ENCODE peak calls at places on chromosomes 4 and X, in six cellular contexts. H is HL-60, O is stomach, L is breast epithelium, G is HepG2, D is K562. E is an unnamed sample.

GRCh38 chr4:115187136-115187535 is 73.7 kb upstream of the NDST4 start:
- DNase-seq in G (no peak), D (no peak), H (no peak), O (no peak), L (no peak), E (no peak)

GRCh38 chr4:149793459-149793858 is 22.2 kb downstream of the IQCM start:
- DNase-seq in L (no peak), D (no peak), H (no peak), O (no peak), G (no peak), E (no peak)

GRCh38 chr4:84967292-84967651 is 782 bp upstream of the WDFY3 start:
- DNase-seq in H (no peak), L (no peak), O (no peak), G (no peak), D (no peak), E (no peak)

GRCh38 chrX:33434256-33435092 is 223.1 kb upstream of the DMD start:
- DNase-seq in D (peak; percentile 4), H (no peak), G (peak; percentile 9), L (peak; percentile 27), O (peak; percentile 60), E (no peak)

GRCh38 chr4:156825074-156825473 is 146.5 kb downstream of the PDGFC start:
- DNase-seq in O (no peak), H (no peak), G (no peak), L (no peak), D (no peak), E (no peak)

GRCh38 chrX:103687696-103688191 is 1.2 kb upstream of the MORF4L2 start:
- DNase-seq in G (peak; percentile 67), L (peak; percentile 48), H (peak; percentile 38), O (peak; percentile 54), D (peak; percentile 58), E (peak; percentile 76)

GRCh38 chr4:105092356-105092755 is 54.3 kb upstream of the TET2 start:
- DNase-seq in O (no peak), H (no peak), G (no peak), D (no peak), L (no peak), E (no peak)

GRCh38 chrX:20363003-20363674 is 96.4 kb upstream of the RPS6KA3 start:
- DNase-seq in H (no peak), L (no peak), G (no peak), O (no peak), D (peak; percentile 13), E (no peak)

GRCh38 chr4:14168919-14169318 is 541.4 kb upstream of the BOD1L1 start:
- DNase-seq in H (no peak), L (peak; percentile 34), G (no peak), D (no peak), O (peak; percentile 76), E (no peak)

GRCh38 chr4:53551281-53551864 is 39.9 kb downstream of the LNX1 start:
- DNase-seq in L (no peak), H (no peak), O (no peak), G (no peak), D (no peak), E (no peak)

GRCh38 chr4:74181225-74181624 is 23.3 kb downstream of the MTHFD2L start:
- DNase-seq in O (no peak), D (no peak), H (no peak), L (no peak), G (no peak), E (no peak)

GRCh38 chrX:12975999-12976558 is 1.2 kb downstream of the TMSB4X start:
- DNase-seq in D (peak; percentile 60), O (peak; percentile 40), L (no peak), G (no peak), H (no peak), E (peak; percentile 72)

GRCh38 chrX:126456136-126456535 is 96.5 kb downstream of the DCAF12L1 start:
- DNase-seq in O (no peak), G (no peak), H (no peak), D (no peak), L (no peak), E (no peak)

GRCh38 chr4:177855543-177856197 is 413.4 kb upstream of the AGA start:
- DNase-seq in H (no peak), O (no peak), L (no peak), G (no peak), D (no peak), E (no peak)

GRCh38 chr4:71765837-71766236 is 18.0 kb downstream of the GC start:
- DNase-seq in G (no peak), L (no peak), O (no peak), H (no peak), D (no peak), E (no peak)

GRCh38 chrX:154408659-154409221 is 314 bp downstream of the DNASE1L1 start:
- DNase-seq in G (no peak), L (no peak), H (no peak), O (no peak), D (no peak), E (no peak)
- TF ChIP-seq POLR2AphosphoS5 in G (no peak), L (no peak), H (no peak), O (no peak), D (no peak), E (no peak)

GRCh38 chrX:1656379-1656778 is 41.5 kb downstream of the ASMT start:
- DNase-seq in O (no peak), D (no peak), G (no peak), H (no peak), L (no peak), E (no peak)

GRCh38 chrX:1659664-1660461 is 45.0 kb downstream of the ASMT start:
- DNase-seq in L (no peak), D (no peak), O (no peak), G (no peak), H (no peak), E (no peak)

GRCh38 chrX:1661048-1661921 is 46.4 kb downstream of the ASMT start:
- DNase-seq in D (peak; percentile 26), H (peak; percentile 83), G (peak; percentile 13), L (no peak), O (peak; percentile 46), E (no peak)

GRCh38 chrX:1658083-1658463 is 43.2 kb downstream of the ASMT start:
- DNase-seq in L (no peak), G (no peak), D (no peak), O (no peak), H (no peak), E (no peak)

DNA sequence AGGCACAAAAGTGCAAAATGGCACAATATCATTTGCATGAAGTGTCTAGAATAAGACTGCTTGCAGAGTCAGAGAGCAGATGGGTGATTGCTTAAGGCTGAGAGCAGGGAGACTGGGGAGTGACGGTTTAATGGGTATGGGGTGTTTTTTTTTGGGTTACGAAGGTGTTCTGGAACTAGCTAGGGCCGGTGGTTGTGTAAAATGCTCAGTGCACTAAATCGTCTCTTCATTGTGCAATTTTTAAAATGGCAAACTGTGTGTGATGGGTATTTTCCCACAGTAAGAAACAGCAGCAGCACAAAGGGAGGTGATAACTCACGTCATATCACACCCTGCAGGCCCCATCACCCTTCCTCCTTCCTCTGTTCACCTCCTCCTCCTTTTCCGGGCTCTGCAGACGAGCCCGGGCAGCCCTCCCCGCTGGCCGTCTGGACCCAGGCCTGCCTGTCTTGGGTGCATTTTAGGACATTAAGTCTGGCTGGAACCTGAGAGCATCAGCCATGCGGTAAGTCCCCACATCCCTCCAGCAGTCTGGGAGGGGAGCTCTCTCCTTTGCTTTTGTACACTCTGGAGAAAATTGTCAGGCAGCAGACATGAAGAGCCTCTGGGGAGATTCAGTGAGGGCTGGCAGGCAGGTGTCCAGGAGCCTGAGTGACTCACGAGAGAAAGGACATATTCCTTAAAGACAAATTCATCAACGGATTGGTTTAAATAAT is 42.7 kb downstream of the ASMT start:
- DNase-seq in D (no peak), H (peak; percentile 51), G (no peak), L (no peak), O (no peak), E (no peak)
- H3K4me3 ChIP-seq in D (no peak overlapping the region), H (no peak overlapping the region), G (no peak overlapping the region), L (no peak overlapping the region), O (peak overlapping the region; percentile 11), E (no peak overlapping the region)

GRCh38 chrX:78321809-78322208 is 5.6 kb downstream of the CYSLTR1 start:
- DNase-seq in D (no peak), O (peak; percentile 30), L (no peak), H (peak; percentile 78), G (no peak), E (no peak)
- TF ChIP-seq POLR2AphosphoS5 in D (no peak), O (no peak), L (no peak), H (peak; percentile 36), G (no peak), E (no peak)

GRCh38 chr4:3371038-3371437 is 70.7 kb upstream of the HGFAC start:
- DNase-seq in G (no peak), O (no peak), L (no peak), H (no peak), D (no peak), E (no peak)
- H3K4me3 ChIP-seq in G (no peak overlapping the region), O (no peak overlapping the region), L (no peak overlapping the region), H (no peak overlapping the region), D (no peak overlapping the region), E (no peak overlapping the region)

DNA sequence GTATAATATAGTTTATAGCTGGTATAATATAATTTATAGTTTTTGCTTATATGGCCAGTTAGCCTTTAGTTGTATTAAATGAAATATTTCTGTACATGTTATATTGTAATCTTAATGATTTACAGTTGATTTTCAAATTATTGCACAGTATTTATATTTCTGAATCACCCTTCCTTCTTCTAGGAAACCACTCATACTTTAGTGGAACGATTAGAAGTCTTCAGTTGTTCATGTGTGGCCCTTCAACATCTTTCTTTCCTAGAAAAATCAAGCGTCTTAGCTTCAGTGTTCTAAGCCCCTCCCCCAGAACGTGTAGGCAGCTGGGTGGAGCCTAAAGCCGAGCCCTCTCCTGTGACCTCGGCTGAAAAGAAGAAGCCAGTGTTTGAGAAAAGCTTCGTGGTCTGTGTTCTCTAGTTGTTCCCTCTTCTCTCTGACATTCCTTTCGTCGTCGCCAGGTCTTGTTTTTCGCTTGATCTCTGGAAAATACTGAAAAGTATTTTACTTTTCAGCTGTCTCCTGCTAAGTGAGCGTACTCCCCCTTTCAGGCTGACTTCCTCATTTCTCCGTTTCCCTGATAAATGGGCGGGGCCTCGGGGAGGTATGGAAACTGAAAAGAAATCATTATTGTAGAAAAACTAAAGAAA is at the start of gene C4orf33:
- DNase-seq in H (peak; percentile 40), G (peak; percentile 65), O (peak; percentile 74), D (peak; percentile 81), L (peak; percentile 66), E (peak; percentile 84)
- TF ChIP-seq POLR2AphosphoS5 in H (peak; percentile 12), G (peak; percentile 69), O (peak; percentile 9), D (peak; percentile 58), L (no peak), E (no peak)